ENCODE peak calls at places on chromosome 14, in nine cellular contexts. F, W, N, R, O, D, I, T and Q are unnamed samples.

GRCh38 chr14:60654303-60654925 is 5.1 kb upstream of the SIX1 start:
- DNase-seq in F (no peak), W (no peak), N (no peak), R (no peak), O (peak), D (peak), I (no peak), T (no peak), Q (no peak)

GRCh38 chr14:30138517-30138916 is 210.9 kb upstream of the PRKD1 start:
- DNase-seq in F (no peak), W (no peak), N (no peak), R (no peak), O (no peak), D (no peak), I (no peak), T (no peak), Q (no peak)

GRCh38 chr14:106380740-106381139 is 854.4 kb downstream of the TMEM121 start:
- DNase-seq in F (no peak), W (no peak), N (no peak), R (no peak), O (no peak), D (no peak), I (no peak), T (no peak), Q (no peak)

GRCh38 chr14:103391048-103391447 is 5.8 kb downstream of the MARK3 start:
- DNase-seq in F (no peak), W (no peak), N (no peak), R (peak), O (peak), D (peak), I (peak), T (peak), Q (peak)

GRCh38 chr14:85233756-85234545 is 296.0 kb upstream of the FLRT2 start:
- DNase-seq in F (no peak), W (no peak), N (no peak), R (no peak), O (peak), D (no peak), I (no peak), T (peak), Q (no peak)

GRCh38 chr14:89589400-89590128 is 172.5 kb upstream of the FOXN3 start:
- DNase-seq in F (no peak), W (no peak), N (no peak), R (no peak), O (no peak), D (no peak), I (no peak), T (no peak), Q (no peak)

GRCh38 chr14:77872971-77873370 is 73.1 kb downstream of the ADCK1 start:
- DNase-seq in F (no peak), W (no peak), N (no peak), R (peak), O (no peak), D (no peak), I (no peak), T (no peak), Q (no peak)

GRCh38 chr14:21001218-21001617 is 2.1 kb downstream of the SLC39A2 start:
- DNase-seq in F (no peak), W (peak), N (no peak), R (no peak), O (no peak), D (no peak), I (no peak), T (no peak), Q (no peak)

GRCh38 chr14:94538070-94538740 is 23.0 kb upstream of the SERPINA4 start:
- DNase-seq in F (no peak), W (no peak), N (no peak), R (peak), O (no peak), D (no peak), I (no peak), T (no peak), Q (no peak)

GRCh38 chr14:54420478-54421116 is 20.6 kb downstream of the CNIH1 start:
- DNase-seq in F (no peak), W (peak), N (no peak), R (no peak), O (peak), D (peak), I (peak), T (peak), Q (peak)

GRCh38 chr14:100241279-100241678 is 2.3 kb downstream of the YY1 start:
- DNase-seq in F (no peak), W (no peak), N (no peak), R (no peak), O (peak), D (no peak), I (no peak), T (no peak), Q (no peak)

GRCh38 chr14:71181215-71182003 is 274.1 kb downstream of the PCNX1 start:
- DNase-seq in F (no peak), W (no peak), N (no peak), R (no peak), O (no peak), D (no peak), I (no peak), T (no peak), Q (no peak)

GRCh38 chr14:80638620-80639215 is 302.8 kb downstream of the CEP128 start:
- DNase-seq in F (no peak), W (no peak), N (no peak), R (no peak), O (peak), D (no peak), I (peak), T (peak), Q (no peak)

GRCh38 chr14:22791302-22791701 is 23.9 kb downstream of the SLC7A7 start:
- DNase-seq in F (no peak), W (no peak), N (no peak), R (no peak), O (peak), D (no peak), I (peak), T (no peak), Q (no peak)

GRCh38 chr14:57293851-57294837 is 25.4 kb downstream of the AP5M1 start:
- DNase-seq in F (no peak), W (no peak), N (no peak), R (no peak), O (peak), D (peak), I (no peak), T (no peak), Q (no peak)